ENCODE peak calls at places on chromosomes 12 and 14, in five cellular contexts. V is GM23338, N is HCT116, Z is iPS-NIHi11, H is iris pigment epithelial cell. A is an unnamed sample.

GRCh38 chr14:72045271-72045670 is 113.0 kb downstream of the RGS6 start:
- DNase-seq in N (no peak), H (no peak), Z (no peak), V (peak), A (no peak)

GRCh38 chr12:12404297-12404696 is 47.4 kb downstream of the BORCS5 start:
- DNase-seq in Z (no peak), H (no peak), N (no peak), V (peak), A (no peak)

GRCh38 chr14:89417111-89417468 is at the start of gene FOXN3:
- DNase-seq in H (peak), Z (peak), V (peak), N (peak), A (peak)

GRCh38 chr14:60095781-60096450 is 4.2 kb downstream of the PCNX4 start:
- DNase-seq in V (no peak), N (no peak), H (peak), Z (no peak), A (no peak)

GRCh38 chr12:108619369-108620160 is 14.1 kb downstream of the SELPLG start:
- DNase-seq in V (no peak), N (no peak), H (no peak), Z (no peak), A (no peak)

GRCh38 chr14:68894802-68895201 is 84.3 kb downstream of the ACTN1 start:
- DNase-seq in H (peak), V (no peak), N (no peak), Z (no peak), A (no peak)

GRCh38 chr12:122743895-122744525 is 8.6 kb upstream of the DENR start:
- DNase-seq in V (no peak), H (no peak), Z (no peak), N (no peak), A (no peak)

GRCh38 chr12:123617580-123617979 is 15.7 kb downstream of the DDX55 start:
- DNase-seq in H (no peak), Z (no peak), V (no peak), N (no peak), A (no peak)

GRCh38 chr14:74867673-74868072 is 8.3 kb downstream of the PROX2 start:
- DNase-seq in H (peak), V (no peak), Z (no peak), N (no peak), A (no peak)

GRCh38 chr12:95944108-95944704 is 1.1 kb downstream of the AMDHD1 start:
- DNase-seq in N (no peak), H (no peak), V (no peak), Z (no peak), A (no peak)

GRCh38 chr12:14201291-14201690 is 164.2 kb upstream of the ATF7IP start:
- DNase-seq in V (no peak), H (no peak), Z (no peak), N (no peak), A (no peak)

GRCh38 chr12:92242917-92243316 is 97.3 kb upstream of the BTG1 start:
- DNase-seq in Z (no peak), H (peak), N (no peak), V (no peak), A (no peak)

GRCh38 chr12:104372048-104372720 is 68.6 kb downstream of the EID3 start:
- DNase-seq in V (no peak), Z (no peak), H (no peak), N (no peak), A (no peak)

GRCh38 chr12:121295746-121296617 is 527 bp downstream of the CAMKK2 start:
- DNase-seq in Z (no peak), N (no peak), H (no peak), V (peak), A (no peak)

GRCh38 chr14:22448035-22448904 is 140.8 kb downstream of the DAD1 start:
- DNase-seq in H (peak), Z (no peak), N (no peak), V (no peak), A (no peak)